ENCODE peak calls at places on chromosomes 13 and 19, in six cellular contexts. M is ovary, Q is prostate gland, N is upper lobe of right lung, O is gastrocnemius medialis, U is lung. Z is an unnamed sample.

GRCh38 chr19:30222428-30222873 is 149.7 kb upstream of the ZNF536 start:
- DNase-seq in U (no peak), N (no peak), Q (no peak), M (no peak), O (no peak), Z (no peak)

GRCh38 chr13:32737111-32737571 is 150.9 kb downstream of the PDS5B start:
- DNase-seq in Q (peak), N (no peak), U (no peak), O (no peak), M (no peak), Z (no peak)

GRCh38 chr13:98265669-98266551 is 88.8 kb upstream of the RNF113B start:
- DNase-seq in N (no peak), O (no peak), M (no peak), U (no peak), Q (no peak), Z (peak)

GRCh38 chr13:110511509-110512181 is 49.9 kb downstream of the RAB20 start:
- DNase-seq in U (no peak), Q (no peak), M (no peak), O (no peak), N (no peak), Z (no peak)

GRCh38 chr19:28074773-28075172 is 1138.2 kb downstream of the UQCRFS1 start:
- DNase-seq in N (no peak), Q (no peak), O (no peak), M (no peak), U (no peak), Z (no peak)

GRCh38 chr19:19458110-19458816 is 52.8 kb downstream of the GATAD2A start:
- DNase-seq in N (no peak), U (no peak), Q (no peak), O (no peak), M (no peak), Z (no peak)

GRCh38 chr19:15154002-15154612 is 46.7 kb downstream of the NOTCH3 start:
- DNase-seq in O (no peak), M (no peak), U (no peak), Q (no peak), N (no peak), Z (no peak)

GRCh38 chr13:111384441-111385181 is 64.2 kb downstream of the TEX29 start:
- DNase-seq in Q (no peak), U (no peak), N (no peak), M (no peak), O (no peak), Z (peak)

GRCh38 chr13:101941095-101941777 is 460.6 kb downstream of the FGF14 start:
- DNase-seq in O (no peak), U (no peak), M (no peak), N (no peak), Q (no peak), Z (no peak)

GRCh38 chr19:1483067-1483978 is 4.3 kb upstream of the C19orf25 start:
- DNase-seq in U (no peak), M (no peak), O (no peak), N (no peak), Q (no peak), Z (no peak)

GRCh38 chr13:98174995-98175394 is 2.1 kb downstream of the RNF113B start:
- DNase-seq in N (no peak), M (no peak), Q (no peak), O (no peak), U (no peak), Z (no peak)

GRCh38 chr19:13537454-13537853 is 31.2 kb upstream of the CACNA1A start:
- DNase-seq in O (no peak), N (no peak), M (no peak), Q (no peak), U (no peak), Z (no peak)
- H3K27ac ChIP-seq in O (no peak), N (no peak), M (no peak), Q (no peak), U (no peak), Z (no peak)

GRCh38 chr13:37225414-37226047 is 120.1 kb upstream of the CSNK1A1L start:
- DNase-seq in M (no peak), O (no peak), N (no peak), Q (no peak), U (no peak), Z (no peak)

GRCh38 chr13:37229931-37230330 is 124.5 kb upstream of the CSNK1A1L start:
- DNase-seq in U (no peak), N (no peak), M (no peak), O (no peak), Q (no peak), Z (no peak)

GRCh38 chr13:37226966-37227365 is 121.5 kb upstream of the CSNK1A1L start:
- DNase-seq in M (no peak), O (no peak), Q (no peak), U (no peak), N (no peak), Z (no peak)
- H3K27ac ChIP-seq in M (no peak), O (no peak), Q (no peak), U (no peak), N (no peak), Z (no peak)

GRCh38 chr19:37691881-37692504 is 27.6 kb downstream of the ZNF607 start:
- DNase-seq in O (peak), N (peak), U (peak), M (peak), Q (peak), Z (peak)
- H3K27ac ChIP-seq in O (peak), N (peak), U (peak), M (peak), Q (peak), Z (peak)

DNA sequence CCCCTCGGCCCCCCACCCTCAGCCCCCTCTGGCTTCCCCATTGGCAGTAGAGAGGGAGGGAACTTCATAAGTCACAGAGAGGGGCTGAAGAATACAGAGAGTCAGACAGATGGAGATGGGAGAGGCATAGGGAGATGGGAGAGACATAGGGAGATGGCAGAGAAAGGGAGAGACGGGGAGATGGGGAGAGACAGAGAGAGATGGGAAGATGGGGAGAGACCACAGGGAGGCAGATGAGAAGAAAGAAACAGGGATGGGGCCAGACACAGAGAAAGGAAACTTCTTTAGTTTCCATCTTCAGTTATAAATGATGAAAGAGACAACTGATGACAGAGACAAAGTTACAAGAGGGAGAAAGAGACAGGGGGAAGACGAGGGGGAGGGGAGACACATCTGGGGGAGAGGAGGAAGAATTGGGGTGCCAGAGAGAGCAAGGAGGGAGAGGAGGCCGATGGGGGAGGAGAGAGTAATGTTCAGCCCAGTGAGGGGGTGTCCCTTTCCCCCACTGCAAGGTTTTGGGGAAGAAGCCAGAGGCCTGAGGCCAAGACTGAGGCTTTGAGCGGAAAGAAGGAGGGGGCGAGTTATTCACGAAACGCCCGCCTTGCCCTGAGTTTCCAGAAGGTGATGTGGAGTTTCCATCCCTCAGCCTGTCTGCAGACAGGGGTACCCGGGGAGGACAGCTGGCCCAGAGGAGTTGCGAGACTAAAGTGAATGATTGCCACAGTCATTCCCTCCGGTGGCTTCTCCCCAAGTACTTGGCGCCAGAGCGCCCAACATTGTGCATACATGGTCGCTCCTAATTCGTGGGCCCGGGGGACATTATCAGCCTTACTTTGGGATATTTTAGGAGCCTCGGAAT is 692 bp upstream of the PPAN start:
- DNase-seq in M (no peak), U (no peak), O (no peak), N (no peak), Q (no peak), Z (no peak)
- H3K27ac ChIP-seq in M (no peak), U (no peak), O (no peak), N (peak), Q (no peak), Z (peak)

DNA sequence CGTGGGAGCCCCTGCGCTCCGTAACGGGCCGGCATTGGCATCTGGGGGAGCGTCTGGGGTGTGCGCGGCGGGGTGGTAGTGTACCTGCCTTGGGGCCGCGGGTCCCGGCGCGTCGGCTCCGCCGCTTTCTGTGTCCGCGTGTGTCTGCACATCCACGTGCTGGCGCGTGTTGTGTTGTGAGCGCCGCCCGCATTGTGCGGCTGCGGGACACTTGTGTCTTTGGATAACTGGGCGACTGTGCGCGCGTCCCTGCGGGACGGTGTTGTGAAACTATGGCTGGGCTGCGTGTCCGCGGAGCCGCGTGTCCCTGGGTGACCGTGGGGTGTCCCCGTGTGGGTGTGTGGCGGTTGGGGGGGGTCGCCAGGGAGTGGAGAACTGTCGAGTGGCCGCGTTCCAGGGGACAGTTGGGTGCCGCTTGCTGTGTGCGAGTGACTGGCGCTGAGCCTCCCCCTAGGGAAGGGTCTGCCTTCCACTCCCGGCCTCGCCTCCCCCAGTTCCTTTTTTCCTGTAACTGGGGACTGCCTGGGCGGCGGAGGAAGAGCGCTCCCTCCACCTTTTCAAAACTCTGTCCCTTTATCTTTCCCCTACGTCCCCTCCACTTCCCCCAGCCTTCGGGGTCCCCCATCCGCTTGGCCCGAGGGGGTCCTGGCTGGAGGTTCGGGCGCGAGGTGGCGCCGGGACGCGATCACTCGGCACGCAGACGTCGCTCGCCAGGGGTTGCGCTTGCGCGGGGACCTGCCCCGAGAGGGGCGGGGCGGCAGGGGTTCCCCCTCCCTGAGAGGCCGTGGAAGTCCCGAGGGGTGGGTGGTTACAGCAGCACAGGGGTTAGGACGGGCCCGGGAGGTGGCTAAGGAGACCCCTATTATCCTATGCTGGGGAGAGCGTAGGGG is 5.6 kb upstream of the NFIC start:
- DNase-seq in N (peak), U (no peak), Q (peak), M (peak), O (peak), Z (peak)
- H3K27ac ChIP-seq in N (peak), U (peak), Q (peak), M (peak), O (peak), Z (peak)

DNA sequence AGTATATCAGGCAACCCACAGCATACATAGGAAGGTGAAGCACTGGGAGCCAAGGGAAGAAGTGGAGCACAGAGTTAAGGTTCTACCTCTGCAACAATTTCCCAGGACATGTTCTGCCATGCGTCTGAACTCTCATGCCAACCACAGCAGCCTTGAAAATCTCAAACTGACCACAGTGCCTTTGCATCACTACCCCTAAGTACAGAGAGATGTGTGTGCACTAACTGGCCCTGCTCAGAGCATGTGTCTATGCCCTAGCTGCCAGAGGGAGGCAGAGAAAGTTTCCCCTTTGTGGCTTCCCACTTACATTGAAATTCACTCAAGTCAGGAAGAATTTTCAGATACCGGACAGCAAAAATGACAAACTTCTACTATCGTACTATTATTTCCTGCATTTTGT is 26.8 kb upstream of the WDFY2 start:
- DNase-seq in O (no peak), U (no peak), Q (no peak), N (no peak), M (no peak), Z (no peak)
- H3K27ac ChIP-seq in O (no peak), U (peak), Q (no peak), N (no peak), M (no peak), Z (no peak)

DNA sequence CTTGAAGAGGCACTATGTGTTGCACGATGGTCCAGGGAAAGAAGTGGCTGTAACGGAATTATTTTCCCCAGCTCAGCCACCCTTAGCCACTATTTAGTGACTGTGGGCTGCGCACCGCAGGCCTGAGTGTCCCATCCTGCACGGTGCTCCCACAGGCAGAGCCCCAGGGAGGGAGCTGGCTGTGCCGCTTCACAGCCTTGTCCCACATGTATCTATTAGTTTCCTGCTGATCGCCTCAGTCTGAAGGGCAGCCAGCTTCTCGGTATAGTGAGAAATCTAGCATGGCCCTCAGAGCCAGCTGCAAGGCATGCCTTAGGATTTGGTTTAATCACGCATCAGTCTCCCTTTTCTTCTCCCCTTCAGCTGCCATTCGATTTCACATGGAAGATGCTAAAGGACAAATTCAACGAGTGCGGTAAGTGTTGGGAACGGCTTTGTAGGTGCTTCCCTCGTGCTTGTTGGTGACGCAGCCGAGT is 15.7 kb downstream of the PRAM1 start:
- DNase-seq in M (no peak), N (peak), U (no peak), Q (no peak), O (no peak), Z (no peak)
- H3K27ac ChIP-seq in M (no peak), N (peak), U (no peak), Q (no peak), O (no peak), Z (peak)

Z was measured in stomach.